ENCODE peak calls at places on chromosomes 6 and 20, in four cellular contexts. One of them, this sample, is unnamed.

GRCh38 chr6:63764318-63764916 is 128.8 kb downstream of the PHF3 start:
- DNase-seq in lung: no peak
- DNase-seq in bronchial epithelial cell: peak; percentile 45
- DNase-seq in cardiac fibroblast: peak; percentile 72
- DNase-seq in this sample: no peak

GRCh38 chr6:42745083-42745637 is 743 bp downstream of the TBCC start:
- DNase-seq in lung: peak; percentile 42
- DNase-seq in bronchial epithelial cell: no peak
- DNase-seq in cardiac fibroblast: peak; percentile 28
- DNase-seq in this sample: no peak

GRCh38 chr6:31702421-31702818 is 704 bp downstream of the ABHD16A start:
- DNase-seq in lung: no peak
- DNase-seq in bronchial epithelial cell: no peak
- DNase-seq in cardiac fibroblast: peak; percentile 24
- DNase-seq in this sample: no peak

GRCh38 chr6:40695114-40695513 is 108.0 kb upstream of the LRFN2 start:
- DNase-seq in lung: no peak
- DNase-seq in bronchial epithelial cell: peak; percentile 21
- DNase-seq in cardiac fibroblast: no peak
- DNase-seq in this sample: no peak

GRCh38 chr6:30826961-30827342 is 57.4 kb upstream of the DDR1 start:
- DNase-seq in lung: no peak
- DNase-seq in bronchial epithelial cell: peak; percentile 87
- DNase-seq in cardiac fibroblast: peak; percentile 37
- DNase-seq in this sample: no peak

GRCh38 chr20:34562643-34563042 is 4.1 kb downstream of the MAP1LC3A start:
- DNase-seq in lung: no peak
- DNase-seq in bronchial epithelial cell: no peak
- DNase-seq in cardiac fibroblast: peak; percentile 34
- DNase-seq in this sample: no peak

GRCh38 chr20:40739841-40740240 is 50.8 kb upstream of the MAFB start:
- DNase-seq in lung: no peak
- DNase-seq in bronchial epithelial cell: no peak
- DNase-seq in cardiac fibroblast: no peak
- DNase-seq in this sample: no peak

GRCh38 chr6:158789115-158789917 is 29.9 kb downstream of the EZR start:
- DNase-seq in lung: no peak
- DNase-seq in bronchial epithelial cell: no peak
- DNase-seq in cardiac fibroblast: no peak
- DNase-seq in this sample: no peak

GRCh38 chr6:148441454-148441911 is 98.8 kb downstream of the SASH1 start:
- DNase-seq in lung: no peak
- DNase-seq in bronchial epithelial cell: peak; percentile 93
- DNase-seq in cardiac fibroblast: peak; percentile 90
- DNase-seq in this sample: no peak

GRCh38 chr20:10986586-10986985 is 312.8 kb upstream of the JAG1 start:
- DNase-seq in lung: no peak
- DNase-seq in bronchial epithelial cell: no peak
- DNase-seq in cardiac fibroblast: peak; percentile 73
- DNase-seq in this sample: no peak

GRCh38 chr6:139249387-139249786 is 42.4 kb downstream of the TXLNB start:
- DNase-seq in lung: no peak
- DNase-seq in bronchial epithelial cell: no peak
- DNase-seq in cardiac fibroblast: no peak
- DNase-seq in this sample: no peak

GRCh38 chr6:45415315-45415714 is 37.6 kb upstream of the SUPT3H start:
- DNase-seq in lung: no peak
- DNase-seq in bronchial epithelial cell: no peak
- DNase-seq in cardiac fibroblast: no peak
- DNase-seq in this sample: no peak

GRCh38 chr20:52681288-52681687 is 290.9 kb upstream of the TSHZ2 start:
- DNase-seq in lung: no peak
- DNase-seq in bronchial epithelial cell: no peak
- DNase-seq in cardiac fibroblast: no peak
- DNase-seq in this sample: no peak

GRCh38 chr6:68026483-68026882 is 608.6 kb upstream of the ADGRB3 start:
- DNase-seq in lung: no peak
- DNase-seq in bronchial epithelial cell: no peak
- DNase-seq in cardiac fibroblast: no peak
- DNase-seq in this sample: no peak

GRCh38 chr6:56657364-56657763 is 14.7 kb upstream of the DST start:
- DNase-seq in lung: no peak
- DNase-seq in bronchial epithelial cell: no peak
- DNase-seq in cardiac fibroblast: no peak
- DNase-seq in this sample: no peak

GRCh38 chr20:10454135-10454750 is 19.1 kb downstream of the SLX4IP start:
- DNase-seq in lung: no peak
- DNase-seq in bronchial epithelial cell: no peak
- DNase-seq in cardiac fibroblast: no peak
- DNase-seq in this sample: no peak

GRCh38 chr6:163648868-163649267 is 234.3 kb downstream of the QKI start:
- DNase-seq in lung: no peak
- DNase-seq in bronchial epithelial cell: no peak
- DNase-seq in cardiac fibroblast: no peak
- DNase-seq in this sample: no peak

GRCh38 chr6:14455942-14456648 is 338.5 kb downstream of the CD83 start:
- DNase-seq in lung: no peak
- DNase-seq in bronchial epithelial cell: no peak
- DNase-seq in cardiac fibroblast: no peak
- DNase-seq in this sample: no peak

GRCh38 chr6:144899161-144899560 is 614.0 kb downstream of the UTRN start:
- DNase-seq in lung: no peak
- DNase-seq in bronchial epithelial cell: no peak
- DNase-seq in cardiac fibroblast: peak; percentile 85
- DNase-seq in this sample: peak; percentile 88

GRCh38 chr6:42539135-42539534 is 24.7 kb upstream of the UBR2 start:
- DNase-seq in lung: no peak
- DNase-seq in bronchial epithelial cell: no peak
- DNase-seq in cardiac fibroblast: no peak
- DNase-seq in this sample: no peak

GRCh38 chr6:137926207-137926731 is 59.2 kb downstream of the TNFAIP3 start:
- DNase-seq in lung: no peak
- DNase-seq in bronchial epithelial cell: peak; percentile 92
- DNase-seq in cardiac fibroblast: peak; percentile 70
- DNase-seq in this sample: peak; percentile 91

GRCh38 chr6:35919085-35919826 is 1.6 kb downstream of the SRPK1 start:
- DNase-seq in lung: no peak
- DNase-seq in bronchial epithelial cell: peak; percentile 89
- DNase-seq in cardiac fibroblast: peak; percentile 82
- DNase-seq in this sample: no peak

GRCh38 chr20:50421356-50422340 is 88.5 kb upstream of the PTPN1 start:
- DNase-seq in lung: no peak
- DNase-seq in bronchial epithelial cell: no peak
- DNase-seq in cardiac fibroblast: no peak
- DNase-seq in this sample: no peak

GRCh38 chr6:96015321-96015790 is 418 bp upstream of the FUT9 start:
- DNase-seq in lung: no peak
- DNase-seq in bronchial epithelial cell: no peak
- DNase-seq in cardiac fibroblast: no peak
- DNase-seq in this sample: no peak

GRCh38 chr6:137046871-137047412 is 2.2 kb upstream of the IL20RA start:
- DNase-seq in lung: peak; percentile 29
- DNase-seq in bronchial epithelial cell: no peak
- DNase-seq in cardiac fibroblast: no peak
- DNase-seq in this sample: no peak

GRCh38 chr6:115601509-115601908 is 459.2 kb downstream of the FRK start:
- DNase-seq in lung: no peak
- DNase-seq in bronchial epithelial cell: no peak
- DNase-seq in cardiac fibroblast: no peak
- DNase-seq in this sample: no peak

GRCh38 chr20:29079769-29080690 is 2177.4 kb upstream of the DEFB115 start:
- DNase-seq in lung: no peak
- DNase-seq in bronchial epithelial cell: no peak
- DNase-seq in cardiac fibroblast: peak; percentile 78
- DNase-seq in this sample: peak; percentile 14
- H3K4me3 ChIP-seq in lung: no peak overlapping the region
- H3K4me3 ChIP-seq in bronchial epithelial cell: peak overlapping the region; percentile 22
- H3K4me3 ChIP-seq in cardiac fibroblast: peak overlapping the region; percentile 17
- H3K4me3 ChIP-seq in this sample: peak overlapping the region; percentile 42

GRCh38 chr6:132961610-132962009 is 147.2 kb downstream of the RPS12 start:
- DNase-seq in lung: no peak
- DNase-seq in bronchial epithelial cell: no peak
- DNase-seq in cardiac fibroblast: no peak
- DNase-seq in this sample: no peak
- TF ChIP-seq CTCF in lung: no peak
- TF ChIP-seq CTCF in bronchial epithelial cell: peak; percentile 24
- TF ChIP-seq CTCF in cardiac fibroblast: no peak
- TF ChIP-seq CTCF in this sample: no peak

DNA sequence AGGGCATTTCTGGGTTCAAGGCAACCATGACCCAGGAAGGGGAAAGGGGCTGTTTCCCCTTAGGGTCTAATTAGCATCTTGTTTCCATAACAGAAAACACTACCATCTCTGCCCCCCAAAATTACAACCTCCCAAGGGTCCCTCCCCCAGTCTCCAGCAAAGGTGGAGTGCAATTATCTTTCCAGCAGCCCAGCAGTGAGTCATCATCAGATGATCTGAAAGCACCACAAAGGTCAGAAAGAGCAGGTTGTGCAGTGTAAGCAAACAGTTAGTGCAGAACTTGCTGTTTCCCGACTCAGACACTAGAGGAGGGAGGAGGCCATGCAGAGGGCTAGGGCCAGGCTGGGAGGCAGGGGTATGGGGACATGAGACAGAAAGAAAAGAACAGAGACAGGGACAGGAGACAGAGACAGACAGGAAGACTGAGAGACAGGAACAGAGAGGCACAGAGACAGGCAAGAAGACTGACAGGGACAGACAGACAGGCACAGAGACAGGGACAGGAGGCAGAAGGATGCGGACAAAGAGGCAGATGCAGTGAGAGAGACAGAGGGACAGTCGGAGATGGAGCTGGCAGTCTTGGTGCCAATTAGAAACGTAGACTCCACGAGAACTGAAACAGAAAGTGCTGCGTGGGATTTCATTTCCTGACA is 62.5 kb downstream of the PYGB start:
- DNase-seq in lung: peak; percentile 48
- DNase-seq in bronchial epithelial cell: peak; percentile 83
- DNase-seq in cardiac fibroblast: peak; percentile 85
- DNase-seq in this sample: peak; percentile 49
- H3K4me3 ChIP-seq in lung: no peak overlapping the region
- H3K4me3 ChIP-seq in bronchial epithelial cell: no peak overlapping the region
- H3K4me3 ChIP-seq in cardiac fibroblast: peak overlapping the region; percentile 15
- H3K4me3 ChIP-seq in this sample: peak overlapping the region; percentile 5

GRCh38 chr6:2750832-2751231 is at the start of gene MYLK4:
- DNase-seq in lung: no peak
- DNase-seq in bronchial epithelial cell: no peak
- DNase-seq in cardiac fibroblast: no peak
- DNase-seq in this sample: no peak
- TF ChIP-seq CTCF in lung: no peak
- TF ChIP-seq CTCF in bronchial epithelial cell: no peak
- TF ChIP-seq CTCF in cardiac fibroblast: no peak
- TF ChIP-seq CTCF in this sample: no peak

GRCh38 chr20:38726849-38727601 is 2.7 kb downstream of the SLC32A1 start:
- DNase-seq in lung: no peak
- DNase-seq in bronchial epithelial cell: no peak
- DNase-seq in cardiac fibroblast: peak; percentile 29
- DNase-seq in this sample: no peak

GRCh38 chr20:38724603-38725457 is 544 bp downstream of the SLC32A1 start:
- DNase-seq in lung: no peak
- DNase-seq in bronchial epithelial cell: no peak
- DNase-seq in cardiac fibroblast: no peak
- DNase-seq in this sample: no peak

GRCh38 chr20:38723982-38724602 is at the start of gene SLC32A1:
- DNase-seq in lung: no peak
- DNase-seq in bronchial epithelial cell: no peak
- DNase-seq in cardiac fibroblast: no peak
- DNase-seq in this sample: no peak

GRCh38 chr20:38725959-38726848 is 1.9 kb downstream of the SLC32A1 start:
- DNase-seq in lung: no peak
- DNase-seq in bronchial epithelial cell: no peak
- DNase-seq in cardiac fibroblast: no peak
- DNase-seq in this sample: no peak

GRCh38 chr20:38725458-38725958 is 1.2 kb downstream of the SLC32A1 start:
- DNase-seq in lung: no peak
- DNase-seq in bronchial epithelial cell: no peak
- DNase-seq in cardiac fibroblast: no peak
- DNase-seq in this sample: no peak
- H3K4me3 ChIP-seq in lung: no peak overlapping the region
- H3K4me3 ChIP-seq in bronchial epithelial cell: no peak overlapping the region
- H3K4me3 ChIP-seq in cardiac fibroblast: no peak overlapping the region
- H3K4me3 ChIP-seq in this sample: no peak overlapping the region

GRCh38 chr20:63596423-63596822 is 22.4 kb upstream of the HELZ2 start:
- DNase-seq in lung: no peak
- DNase-seq in bronchial epithelial cell: no peak
- DNase-seq in cardiac fibroblast: no peak
- DNase-seq in this sample: no peak
- TF ChIP-seq CTCF in lung: no peak
- TF ChIP-seq CTCF in bronchial epithelial cell: no peak
- TF ChIP-seq CTCF in cardiac fibroblast: no peak
- TF ChIP-seq CTCF in this sample: no peak

DNA sequence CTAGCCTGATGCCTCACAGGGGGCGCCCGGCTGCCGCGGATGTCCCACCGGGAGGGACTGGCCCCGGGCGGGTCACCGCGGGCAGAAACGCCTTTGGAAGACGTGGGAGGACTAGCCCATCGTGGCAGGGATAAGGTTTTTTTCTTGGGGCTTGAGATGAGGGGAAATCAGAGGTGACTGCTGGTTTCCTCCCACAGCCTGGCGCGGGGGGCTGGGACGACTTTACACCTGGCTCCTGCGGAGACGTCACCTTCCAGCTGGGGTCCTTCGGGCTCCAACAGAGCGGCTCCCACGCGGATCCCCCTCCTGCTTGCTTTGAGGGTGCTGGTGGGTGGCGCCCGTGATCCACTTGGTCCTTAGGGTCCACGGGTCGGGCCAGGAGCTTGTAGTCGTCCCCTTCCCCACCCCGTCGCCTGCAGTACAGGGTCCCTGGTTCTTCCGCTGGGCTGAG is 11.4 kb downstream of the ULBP3 start:
- DNase-seq in lung: no peak
- DNase-seq in bronchial epithelial cell: no peak
- DNase-seq in cardiac fibroblast: no peak
- DNase-seq in this sample: no peak
- H3K4me3 ChIP-seq in lung: no peak overlapping the region
- H3K4me3 ChIP-seq in bronchial epithelial cell: no peak overlapping the region
- H3K4me3 ChIP-seq in cardiac fibroblast: no peak overlapping the region
- H3K4me3 ChIP-seq in this sample: no peak overlapping the region

DNA sequence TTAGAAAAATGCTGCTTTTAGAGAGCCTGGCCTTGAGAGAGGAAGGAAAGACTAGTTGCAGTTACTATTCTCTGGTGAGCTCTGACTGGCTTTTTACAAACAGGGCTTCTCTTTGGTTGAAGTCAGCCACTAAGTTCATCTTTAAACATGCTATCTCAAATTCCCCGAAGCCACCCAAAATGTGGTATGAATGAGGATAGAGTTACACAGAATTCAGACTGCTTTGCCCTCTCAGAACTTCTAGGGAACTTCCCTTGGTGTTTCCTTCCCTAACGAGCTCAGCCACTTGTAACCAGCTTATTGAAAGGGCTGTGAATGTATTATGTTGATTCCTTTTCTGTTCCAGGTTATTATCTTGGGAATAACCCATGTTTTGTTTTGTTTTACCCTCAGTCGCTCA is 73.5 kb downstream of the EFHC1 start:
- DNase-seq in lung: no peak
- DNase-seq in bronchial epithelial cell: no peak
- DNase-seq in cardiac fibroblast: peak; percentile 23
- DNase-seq in this sample: no peak
- TF ChIP-seq CTCF in lung: no peak
- TF ChIP-seq CTCF in bronchial epithelial cell: no peak
- TF ChIP-seq CTCF in cardiac fibroblast: no peak
- TF ChIP-seq CTCF in this sample: no peak

This sample was measured in AG09309.